ENCODE peak calls at places on chromosome 1, in four cellular contexts. W is stomach, D is cardiac muscle cell, V is Peyer's patch. T is an unnamed sample.

GRCh38 chr1:225460021-225460736 is 32.3 kb upstream of the LBR start:
- DNase-seq in D (no peak), W (no peak), V (no peak), T (no peak)

GRCh38 chr1:91795601-91796389 is 90.2 kb downstream of the TGFBR3 start:
- DNase-seq in D (no peak), V (no peak), W (no peak), T (no peak)

GRCh38 chr1:38567401-38567800 is 292.2 kb downstream of the RRAGC start:
- DNase-seq in V (no peak), D (no peak), W (no peak), T (no peak)

GRCh38 chr1:192544983-192545393 is 30.6 kb upstream of the RGS1 start:
- DNase-seq in D (no peak), V (no peak), W (no peak), T (no peak)

GRCh38 chr1:26351591-26352337 is 2.2 kb downstream of the CRYBG2 start:
- DNase-seq in V (peak; percentile 65), D (no peak), W (no peak), T (no peak)

GRCh38 chr1:236603896-236604217 is 459 bp downstream of the HEATR1 start:
- DNase-seq in V (no peak), D (no peak), W (no peak), T (no peak)

GRCh38 chr1:158058339-158059025 is 65.0 kb downstream of the KIRREL1 start:
- DNase-seq in V (no peak), W (no peak), D (no peak), T (no peak)

GRCh38 chr1:220880726-220881506 is 1.7 kb downstream of the HLX start:
- DNase-seq in V (peak; percentile 63), D (no peak), W (peak; percentile 52), T (peak; percentile 92)

GRCh38 chr1:62045579-62045978 is 149.1 kb upstream of the L1TD1 start:
- DNase-seq in V (no peak), D (peak; percentile 62), W (no peak), T (no peak)

GRCh38 chr1:38475624-38476005 is 384.0 kb downstream of the RRAGC start:
- DNase-seq in V (no peak), W (no peak), D (no peak), T (no peak)

GRCh38 chr1:64049900-64050540 is 153.4 kb upstream of the UBE2U start:
- DNase-seq in V (no peak), D (no peak), W (no peak), T (no peak)

GRCh38 chr1:199404191-199404590 is 623.3 kb upstream of the NR5A2 start:
- DNase-seq in D (no peak), V (no peak), W (no peak), T (no peak)

DNA sequence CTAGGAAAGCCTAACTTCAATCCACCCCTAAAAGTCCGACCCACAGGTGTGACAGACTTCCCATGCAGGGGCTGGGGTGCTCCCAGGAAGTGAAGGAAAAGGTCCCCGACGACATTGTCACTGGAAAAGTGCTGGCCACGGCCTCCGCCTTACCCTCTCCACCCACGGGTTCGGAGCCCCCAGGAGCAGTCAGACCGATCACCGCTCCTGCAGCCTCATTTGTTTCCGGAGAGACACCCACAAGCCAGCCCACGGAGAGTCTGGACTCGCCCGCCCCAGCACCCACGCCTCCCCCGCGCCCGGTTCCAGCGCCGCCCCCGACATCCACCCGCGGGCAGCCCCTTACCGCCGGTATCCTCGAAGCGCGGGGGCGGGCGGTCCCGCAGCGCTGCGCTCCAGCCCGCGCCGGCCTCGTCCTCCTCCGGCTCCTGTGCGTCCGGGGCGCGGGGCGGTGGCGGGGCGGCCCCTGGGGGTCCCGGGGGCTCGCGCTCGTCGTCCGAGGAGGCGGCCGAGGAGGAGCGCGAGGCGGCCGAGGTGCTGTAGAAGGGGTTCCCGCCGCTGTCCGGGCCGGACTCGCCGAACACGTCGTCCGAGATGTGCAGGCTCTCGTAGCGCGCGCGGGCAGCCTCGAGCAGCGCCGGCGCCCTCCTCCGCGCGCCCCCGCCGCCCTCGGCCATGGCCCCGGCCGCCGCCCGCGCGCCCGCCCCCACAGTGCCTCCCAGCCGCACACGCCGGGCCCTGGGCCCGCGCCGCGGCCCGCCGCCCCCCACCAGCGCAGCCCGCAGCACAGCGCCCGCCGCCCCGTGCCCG is 675 bp downstream of the PGBD5 start:
- DNase-seq in D (peak; percentile 51), V (no peak), W (no peak), T (no peak)
- H3K27ac ChIP-seq in D (no peak overlapping the region), V (no peak overlapping the region), W (no peak overlapping the region), T (no peak overlapping the region)

DNA sequence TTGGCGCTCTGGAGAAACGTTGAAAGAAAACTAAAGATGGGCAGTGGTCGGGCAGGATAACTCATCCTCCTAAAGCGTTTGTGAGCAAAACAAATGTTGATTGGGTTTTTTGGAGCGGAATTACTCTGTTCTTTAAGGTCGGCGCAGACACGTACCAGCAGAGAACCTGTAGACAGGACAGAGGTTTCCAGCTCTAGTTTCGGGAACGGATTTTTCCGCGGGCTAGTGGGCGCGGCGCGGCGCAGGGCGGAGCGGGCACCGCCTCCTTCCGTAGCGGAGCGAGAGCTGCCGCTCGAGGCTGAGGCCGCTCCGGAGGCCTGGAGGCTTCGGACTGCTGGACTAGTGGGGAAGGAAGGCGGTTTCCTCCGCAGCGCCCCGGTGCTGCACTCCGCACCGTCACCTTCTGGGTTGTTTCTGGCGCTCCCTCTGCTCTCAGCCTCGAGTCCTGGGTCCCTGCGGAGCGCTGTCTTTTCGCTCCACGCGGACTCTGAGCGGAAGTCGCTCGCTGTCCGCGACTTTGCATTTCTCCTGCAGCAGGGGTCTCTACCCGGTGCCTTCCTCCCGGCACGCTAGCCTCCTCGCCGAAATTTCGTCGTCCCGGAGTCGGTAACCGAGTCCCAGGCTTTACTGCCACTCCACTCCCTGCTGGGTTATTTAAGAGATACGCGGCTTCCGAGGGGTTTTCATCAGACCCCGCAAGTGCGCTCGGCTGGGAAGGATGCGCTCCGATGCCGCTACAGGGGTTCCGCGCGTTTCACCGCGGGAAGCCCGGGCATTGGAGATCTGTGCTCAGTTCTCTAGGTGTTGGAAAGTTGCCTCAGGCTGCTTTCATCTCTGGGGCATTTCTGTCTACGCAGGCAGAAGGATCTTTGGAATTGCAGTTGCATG is 7.0 kb downstream of the FOXD2 start:
- DNase-seq in D (peak; percentile 55), V (peak; percentile 69), W (no peak), T (no peak)
- H3K4me3 ChIP-seq in D (peak overlapping the region; percentile 4), V (peak overlapping the region; percentile 29), W (no peak overlapping the region), T (no peak overlapping the region)

GRCh38 chr1:9894115-9894514 is 16.0 kb downstream of the CTNNBIP1 start:
- DNase-seq in W (no peak), V (no peak), D (no peak), T (no peak)

GRCh38 chr1:9891207-9891606 is 18.9 kb downstream of the CTNNBIP1 start:
- DNase-seq in D (no peak), V (no peak), W (no peak), T (no peak)

GRCh38 chr1:9890224-9890731 is 19.8 kb downstream of the CTNNBIP1 start:
- DNase-seq in D (no peak), V (no peak), W (peak; percentile 64), T (peak; percentile 8)

GRCh38 chr1:9889411-9889810 is 20.7 kb downstream of the CTNNBIP1 start:
- DNase-seq in D (no peak), V (no peak), W (no peak), T (no peak)

GRCh38 chr1:9892563-9893528 is 17.2 kb downstream of the CTNNBIP1 start:
- DNase-seq in D (no peak), V (no peak), W (peak; percentile 80), T (no peak)
- H3K27ac ChIP-seq in D (peak overlapping the region; percentile 39), V (peak overlapping the region; percentile 39), W (peak overlapping the region; percentile 80), T (peak overlapping the region; percentile 1)

DNA sequence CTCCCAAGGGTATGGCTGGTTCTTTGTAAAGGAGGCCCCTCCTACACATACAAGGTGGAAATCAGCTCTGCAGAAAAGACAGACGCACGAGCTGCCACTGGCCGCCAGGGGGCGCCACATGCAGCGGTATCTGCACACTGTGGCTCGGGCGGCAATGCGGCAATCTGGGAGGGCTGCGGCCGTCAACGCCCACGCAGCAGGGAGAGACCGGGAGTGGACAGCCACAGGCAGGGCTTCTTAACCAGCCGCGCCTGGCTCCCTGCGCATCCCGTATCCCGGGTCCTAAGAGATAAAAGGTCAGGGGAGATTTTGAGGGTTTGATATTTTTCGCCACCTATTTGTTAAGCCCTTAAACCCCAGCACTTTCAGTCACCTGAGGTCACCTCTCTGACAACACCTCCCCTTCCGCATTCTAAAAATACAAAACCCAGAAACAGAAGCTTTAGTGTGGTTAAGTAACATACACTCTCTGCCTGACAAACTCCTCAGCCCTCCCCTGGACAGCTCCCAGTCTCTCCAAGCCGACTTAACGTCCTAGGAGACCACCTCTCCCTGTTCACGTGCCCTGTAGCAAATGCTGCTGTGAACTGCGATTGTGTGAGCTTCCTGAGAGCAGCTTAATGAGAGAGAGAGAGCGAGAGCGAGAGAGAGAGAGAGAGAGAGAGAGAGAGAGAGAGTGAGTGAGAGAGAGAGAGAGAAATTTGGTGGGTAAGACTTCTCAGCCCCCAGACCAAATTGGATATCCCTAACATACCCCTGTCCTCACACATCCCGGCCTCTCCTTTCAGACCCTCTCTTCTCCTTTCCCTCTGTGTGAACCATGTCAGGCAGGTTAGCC is 13.5 kb upstream of the KCNA2 start:
- DNase-seq in D (peak; percentile 93), W (peak; percentile 84), V (peak; percentile 85), T (peak; percentile 84)
- H3K4me3 ChIP-seq in D (no peak overlapping the region), W (peak overlapping the region; percentile 4), V (peak overlapping the region; percentile 44), T (no peak overlapping the region)

GRCh38 chr1:22808846-22809501 is 98.3 kb downstream of the EPHB2 start:
- DNase-seq in D (peak; percentile 39), V (no peak), W (no peak), T (no peak)

GRCh38 chr1:22808186-22808845 is 97.7 kb downstream of the EPHB2 start:
- DNase-seq in W (no peak), V (no peak), D (no peak), T (no peak)

GRCh38 chr1:22807340-22807739 is 96.7 kb downstream of the EPHB2 start:
- DNase-seq in V (no peak), D (no peak), W (no peak), T (no peak)

GRCh38 chr1:22810378-22810777 is 99.7 kb downstream of the EPHB2 start:
- DNase-seq in W (no peak), V (no peak), D (no peak), T (no peak)

GRCh38 chr1:22809783-22810182 is 99.1 kb downstream of the EPHB2 start:
- DNase-seq in V (no peak), D (no peak), W (no peak), T (no peak)
- H3K27ac ChIP-seq in V (no peak overlapping the region), D (no peak overlapping the region), W (no peak overlapping the region), T (no peak overlapping the region)

T was measured in right lobe of liver.